ENCODE peak calls at places on chromosomes 1 and 21, in five cellular contexts. K is K562, P is HCT116, C is H1, Q is GM12878. B is an unnamed sample. For H3K27me3, the result is how much of the 10 kb centered on the place peaks cover.

GRCh38 chr1:31575373-31576140 is 758 bp upstream of the TINAGL1 start:
- DNase-seq in C (no peak), P (peak), K (peak), Q (no peak), B (no peak)

GRCh38 chr1:54227836-54228435 is 28.0 kb downstream of the MRPL37 start:
- DNase-seq in P (no peak), K (no peak), Q (no peak), C (no peak), B (peak)

GRCh38 chr1:7770939-7771672 is at the start of gene VAMP3:
- DNase-seq in K (peak), C (peak), Q (peak), P (peak), B (no peak)

GRCh38 chr21:30146558-30147282 is 19.9 kb downstream of the CLDN17 start:
- DNase-seq in Q (no peak), K (no peak), P (no peak), C (no peak), B (no peak)

GRCh38 chr1:19615438-19615837 is 28.7 kb upstream of the NBL1 start:
- DNase-seq in C (no peak), P (no peak), K (no peak), Q (no peak), B (no peak)

GRCh38 chr1:64111787-64112186 is 91.6 kb upstream of the UBE2U start:
- DNase-seq in P (no peak), C (no peak), K (no peak), Q (no peak), B (no peak)

GRCh38 chr1:191851799-191852595 is 306.3 kb upstream of the RGS18 start:
- DNase-seq in Q (no peak), P (no peak), K (no peak), C (no peak), B (no peak)

GRCh38 chr1:157968951-157969350 is 24.5 kb upstream of the KIRREL1 start:
- DNase-seq in K (no peak), P (no peak), C (no peak), Q (no peak), B (no peak)

GRCh38 chr1:86848654-86849053 is 65.3 kb downstream of the SELENOF start:
- DNase-seq in K (no peak), C (no peak), Q (no peak), P (no peak), B (no peak)

GRCh38 chr1:13499422-13499821 is 14.4 kb downstream of the LRRC38 start:
- DNase-seq in Q (no peak), P (no peak), K (no peak), C (no peak), B (no peak)

GRCh38 chr21:33412832-33413519 is 9.8 kb downstream of the IFNGR2 start:
- DNase-seq in P (no peak), K (no peak), C (no peak), Q (no peak), B (no peak)

GRCh38 chr1:97192872-97193572 is 471.4 kb downstream of the PTBP2 start:
- DNase-seq in C (no peak), K (no peak), Q (no peak), P (peak), B (no peak)
- TF ChIP-seq ZNF274 in C (no peak), K (no peak), Q (no peak), P (no peak), B (no peak)

GRCh38 chr1:2047749-2048729 is 2.2 kb upstream of the PRKCZ start:
- DNase-seq in C (no peak), P (no peak), Q (no peak), K (no peak), B (no peak)
- H3K27me3 ChIP-seq in C (under half), P (under half), Q (under half), K (half or more), B (under half)

DNA sequence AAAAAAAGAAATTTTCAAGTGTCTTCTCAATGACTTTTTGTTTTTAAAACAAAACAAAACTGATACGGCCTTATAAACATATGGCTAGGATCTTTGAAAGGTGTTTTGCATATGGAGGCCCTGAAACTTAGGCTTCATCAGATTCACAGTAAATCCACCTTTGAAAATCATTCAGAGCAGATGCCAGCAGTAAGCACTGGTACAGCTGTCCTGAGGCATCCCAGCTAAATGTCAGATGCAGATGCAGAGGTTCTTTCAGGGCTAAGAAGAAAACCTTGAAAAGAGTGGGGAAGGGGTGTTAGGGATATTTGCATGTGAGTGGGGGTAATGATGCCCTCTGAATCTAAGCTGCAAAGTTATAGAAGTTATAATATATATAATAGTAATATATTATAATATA is 56.2 kb upstream of the GNG12 start:
- DNase-seq in P (no peak), C (no peak), Q (no peak), K (no peak), B (no peak)
- TF ChIP-seq ZNF274 in P (no peak), C (no peak), Q (no peak), K (no peak), B (no peak)

GRCh38 chr21:28213221-28213620 is 779.5 kb downstream of the LTN1 start:
- DNase-seq in P (no peak), Q (no peak), C (no peak), K (no peak), B (no peak)
- H3K27me3 ChIP-seq in P (under half), Q (under half), C (under half), K (under half), B (under half)

GRCh38 chr1:220592714-220593113 is 64.8 kb downstream of the MARK1 start:
- DNase-seq in Q (no peak), C (no peak), P (no peak), K (no peak), B (no peak)

GRCh38 chr1:220595179-220595578 is 67.2 kb downstream of the MARK1 start:
- DNase-seq in K (no peak), Q (no peak), C (no peak), P (no peak), B (no peak)

GRCh38 chr1:220594356-220594755 is 66.4 kb downstream of the MARK1 start:
- DNase-seq in K (no peak), P (no peak), Q (no peak), C (no peak), B (no peak)
- TF ChIP-seq ZNF274 in K (no peak), P (no peak), Q (no peak), C (no peak), B (no peak)

DNA sequence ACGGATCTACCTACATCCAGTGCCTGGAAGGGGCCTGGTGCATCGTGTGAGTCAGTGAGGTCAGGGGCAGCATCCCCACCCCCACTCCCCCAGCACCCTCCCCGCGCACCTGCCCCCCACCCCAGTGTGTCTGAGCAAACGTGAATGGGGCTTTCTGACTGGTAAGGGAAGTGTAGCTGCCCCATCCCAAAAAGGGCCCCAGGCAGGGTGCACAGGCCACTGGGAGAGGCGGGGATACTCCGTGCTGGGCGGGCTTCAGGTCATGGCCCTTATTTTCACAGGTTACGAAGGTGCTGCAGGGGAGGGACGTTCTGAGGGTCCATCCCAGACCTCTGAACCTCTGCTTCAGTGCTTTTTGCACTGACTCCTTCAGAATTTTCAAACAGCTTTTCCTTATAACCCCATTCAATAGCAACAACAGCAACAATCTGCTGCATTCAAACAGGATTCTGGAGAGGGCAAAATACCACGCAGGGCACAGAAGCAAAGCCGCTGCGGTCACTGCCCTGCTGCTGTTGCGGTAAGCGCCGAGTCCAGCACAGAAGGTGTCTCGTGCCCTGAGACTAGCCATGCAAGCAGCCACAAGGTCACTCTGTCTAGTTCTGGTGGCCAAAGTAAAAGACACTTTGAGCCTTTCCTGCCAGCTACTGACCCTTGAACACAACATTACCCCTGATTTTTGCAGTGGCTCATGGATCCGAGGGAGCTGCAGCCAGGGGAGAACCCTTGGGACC is 10.3 kb downstream of the TTC34 start:
- DNase-seq in C (no peak), K (no peak), P (no peak), Q (no peak), B (no peak)
- H3K27me3 ChIP-seq in C (under half), K (under half), P (under half), Q (under half), B (under half)

B was measured in NT2/D1.